ENCODE peak calls at places on chromosome 18, in six cellular contexts. R is CD8-positive, alpha-beta T cell; I is gastrocnemius medialis; P is right cardiac atrium; M is body of pancreas; Z is CD4-positive, alpha-beta memory T cell. L is an unnamed sample. For H3K9me3, the result is how much of the 10 kb centered on the place peaks cover.

GRCh38 chr18:73043231-73044000 is 175.6 kb upstream of the NETO1 start:
- DNase-seq in Z (no peak), P (no peak), M (no peak), R (no peak), I (no peak), L (no peak)

GRCh38 chr18:59343916-59344315 is 15.1 kb downstream of the LMAN1 start:
- DNase-seq in P (no peak), R (no peak), Z (no peak), M (no peak), I (no peak), L (no peak)

GRCh38 chr18:79855147-79855910 is 57.6 kb downstream of the KCNG2 start:
- DNase-seq in M (no peak), P (no peak), I (no peak), Z (no peak), R (peak), L (no peak)

GRCh38 chr18:60372598-60372997 is at the start of gene MC4R:
- DNase-seq in P (peak), I (no peak), M (no peak), R (no peak), Z (no peak), L (peak)

GRCh38 chr18:76874643-76875389 is 52.5 kb downstream of the ZNF236 start:
- DNase-seq in I (no peak), Z (peak), R (no peak), M (no peak), P (no peak), L (no peak)

GRCh38 chr18:79476031-79476917 is 80.5 kb downstream of the NFATC1 start:
- DNase-seq in Z (no peak), R (no peak), M (no peak), I (no peak), P (peak), L (no peak)

GRCh38 chr18:6546229-6546628 is 131.5 kb upstream of the L3MBTL4 start:
- DNase-seq in Z (no peak), M (peak), P (no peak), I (no peak), R (no peak), L (no peak)

GRCh38 chr18:58788971-58789797 is 75.5 kb upstream of the ZNF532 start:
- DNase-seq in P (peak), M (no peak), Z (no peak), I (no peak), R (no peak), L (no peak)

GRCh38 chr18:78127041-78127440 is 852.6 kb upstream of the SALL3 start:
- DNase-seq in R (no peak), M (no peak), P (no peak), Z (no peak), I (no peak), L (no peak)

GRCh38 chr18:78129260-78129659 is 850.4 kb upstream of the SALL3 start:
- DNase-seq in Z (no peak), I (no peak), P (no peak), R (no peak), M (no peak), L (no peak)

GRCh38 chr18:78125497-78125896 is 854.1 kb upstream of the SALL3 start:
- DNase-seq in Z (no peak), R (no peak), I (no peak), M (no peak), P (no peak), L (no peak)

GRCh38 chr18:78126106-78126505 is 853.5 kb upstream of the SALL3 start:
- DNase-seq in I (no peak), Z (no peak), R (no peak), P (no peak), M (no peak), L (no peak)

GRCh38 chr18:78128004-78128403 is 851.6 kb upstream of the SALL3 start:
- DNase-seq in M (no peak), P (no peak), Z (no peak), R (no peak), I (no peak), L (no peak)
- H3K9me3 ChIP-seq in M (under half), P (under half), Z (under half), R (under half), I (under half), L (half or more)

GRCh38 chr18:46336278-46337205 is 232.4 kb downstream of the HAUS1 start:
- DNase-seq in P (no peak), Z (no peak), R (no peak), M (no peak), I (no peak), L (no peak)

GRCh38 chr18:46338213-46338612 is 234.0 kb downstream of the HAUS1 start:
- DNase-seq in R (no peak), Z (no peak), P (no peak), M (no peak), I (no peak), L (no peak)

GRCh38 chr18:46340716-46341115 is 236.5 kb downstream of the HAUS1 start:
- DNase-seq in R (no peak), P (no peak), M (no peak), I (no peak), Z (no peak), L (no peak)

GRCh38 chr18:46337206-46337710 is 233.1 kb downstream of the HAUS1 start:
- DNase-seq in P (no peak), R (no peak), Z (no peak), I (no peak), M (no peak), L (no peak)

DNA sequence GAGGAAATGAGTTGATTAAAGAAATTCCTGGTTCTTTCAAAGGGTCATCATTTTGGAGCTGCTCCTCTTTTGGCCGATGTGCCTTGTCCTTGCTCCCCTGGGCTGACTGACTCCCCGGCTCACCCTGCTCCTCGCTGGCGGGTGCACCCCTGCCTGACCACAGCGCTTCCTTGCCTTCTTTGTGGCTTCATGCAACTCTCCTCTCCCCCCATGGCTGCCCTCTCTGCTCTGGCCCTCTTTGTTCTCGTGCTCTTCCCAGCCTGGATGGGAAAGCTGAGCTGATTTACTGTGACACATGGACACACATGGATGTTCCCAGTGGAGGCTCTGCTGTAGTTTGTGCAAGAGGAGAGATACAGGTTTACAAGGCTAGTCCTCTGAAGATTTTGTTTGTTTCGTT is 234.6 kb downstream of the HAUS1 start:
- DNase-seq in Z (no peak), I (no peak), R (no peak), P (no peak), M (no peak), L (no peak)
- H3K27ac ChIP-seq in Z (no peak), I (no peak), R (no peak), P (no peak), M (no peak), L (no peak)

DNA sequence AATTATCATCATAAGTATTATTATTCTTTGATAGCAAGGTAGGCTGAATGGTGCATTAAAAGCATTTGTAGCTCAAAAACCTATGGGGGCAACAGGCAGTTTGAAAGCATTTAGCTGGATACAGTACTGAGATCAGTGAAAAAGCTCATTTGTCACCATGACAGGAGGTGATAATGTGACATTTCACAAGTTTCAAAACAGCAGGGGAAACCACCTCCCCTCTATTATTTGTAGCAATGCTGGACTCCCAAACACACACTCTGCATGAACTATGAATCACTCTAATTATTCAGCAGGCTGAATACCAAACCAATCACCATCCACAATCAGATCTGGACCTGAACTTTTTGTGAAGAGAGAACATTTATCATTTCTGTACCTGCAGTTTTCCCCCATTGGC is 63.4 kb downstream of the MYO5B start:
- DNase-seq in Z (no peak), P (no peak), M (no peak), R (no peak), I (no peak), L (no peak)
- H3K9me3 ChIP-seq in Z (under half), P (under half), M (under half), R (under half), I (under half), L (under half)

DNA sequence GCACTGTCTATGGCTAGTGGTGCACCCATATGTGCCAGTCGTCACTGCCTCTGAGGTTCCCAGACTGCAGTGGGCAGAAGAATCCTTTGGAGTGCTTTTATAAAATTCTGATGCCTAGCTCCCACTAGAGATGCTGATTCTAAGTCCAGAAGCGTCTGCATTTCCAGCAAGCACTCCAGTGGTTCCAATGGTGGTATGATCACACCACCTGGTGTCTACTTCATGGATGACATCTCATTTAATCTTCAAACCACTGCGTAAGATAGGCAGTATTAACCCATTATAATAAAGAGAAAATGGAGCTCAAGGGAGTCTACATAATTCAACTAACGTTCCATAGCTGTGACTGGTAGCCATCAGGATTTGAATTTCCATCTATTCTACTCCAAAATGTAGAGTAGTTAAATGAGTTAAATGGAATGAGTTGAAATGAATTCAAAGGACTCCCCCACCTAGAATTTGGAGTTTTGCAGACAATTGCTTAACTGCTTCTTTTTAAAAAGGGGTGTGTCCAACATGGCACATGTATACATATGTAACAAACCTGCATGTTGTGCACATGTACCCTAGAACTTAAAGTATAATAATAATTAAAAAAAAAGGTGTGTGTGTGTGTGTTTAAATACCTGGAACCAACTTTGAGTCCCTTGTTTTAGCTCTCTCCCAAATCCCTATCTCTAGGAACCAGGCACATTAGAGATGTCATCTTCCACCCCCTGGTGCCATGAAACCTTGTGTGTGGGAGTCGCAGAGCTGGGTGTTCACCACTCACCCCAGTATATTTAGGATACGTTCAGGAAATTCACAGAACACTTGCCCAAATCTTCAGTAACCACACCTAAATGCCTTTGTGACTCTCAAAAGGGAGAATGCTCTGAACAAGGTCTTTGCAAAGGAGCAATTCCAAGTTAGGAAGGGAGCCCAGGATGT is 14.1 kb downstream of the LAMA3 start:
- DNase-seq in P (no peak), Z (peak), I (no peak), M (peak), R (no peak), L (peak)
- H3K27ac ChIP-seq in P (no peak), Z (no peak), I (no peak), M (no peak), R (no peak), L (no peak)

DNA sequence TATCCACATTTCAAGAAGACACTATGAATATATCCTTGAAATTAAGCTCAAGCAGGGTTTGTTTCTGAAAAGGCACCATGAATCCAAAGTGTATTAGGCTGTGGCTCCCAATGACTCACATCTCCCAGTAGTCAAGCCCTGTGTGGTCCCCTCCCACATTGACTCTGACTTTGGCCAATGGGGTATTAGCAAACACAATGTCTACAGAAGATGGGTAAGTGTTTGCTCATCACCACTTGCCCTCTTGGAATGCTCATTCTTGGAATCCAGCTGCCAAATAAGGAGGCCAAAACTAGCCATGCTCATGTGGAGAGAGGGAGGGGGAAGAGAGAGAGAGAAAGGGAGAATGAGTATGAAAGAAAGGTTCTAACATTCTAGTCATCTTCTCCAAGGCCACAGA is 490.0 kb downstream of the TXNL1 start:
- DNase-seq in I (no peak), P (no peak), R (no peak), M (no peak), Z (no peak), L (peak)
- H3K9me3 ChIP-seq in I (under half), P (under half), R (under half), M (under half), Z (under half), L (under half)

DNA sequence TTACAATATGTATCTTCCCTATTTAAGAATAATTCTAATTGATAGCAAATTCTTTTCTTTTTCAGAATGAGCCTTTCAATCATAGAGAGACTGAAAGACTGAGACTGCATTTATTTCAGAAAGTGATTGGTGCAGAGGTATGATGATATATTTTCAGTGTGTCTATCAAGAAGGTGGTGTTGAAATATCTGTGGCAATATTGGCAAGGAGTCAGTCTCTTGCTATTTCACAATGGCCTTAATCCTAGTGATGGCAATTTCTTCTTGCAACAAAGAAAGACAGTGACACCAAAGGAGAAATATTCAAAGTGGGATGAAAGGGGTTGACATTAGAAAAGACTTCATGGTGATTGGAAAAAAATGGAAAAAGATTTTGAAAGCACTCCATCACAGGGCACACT is 21.7 kb upstream of the ZBTB14 start:
- DNase-seq in P (no peak), M (no peak), I (no peak), R (no peak), Z (no peak), L (no peak)
- H3K27ac ChIP-seq in P (no peak), M (no peak), I (no peak), R (no peak), Z (no peak), L (no peak)

GRCh38 chr18:71324356-71324755 is 1035.5 kb downstream of the SOCS6 start:
- DNase-seq in R (no peak), P (no peak), Z (no peak), M (no peak), I (no peak), L (no peak)
- H3K9me3 ChIP-seq in R (under half), P (under half), Z (under half), M (under half), I (under half), L (under half)

GRCh38 chr18:37430346-37431076 is 135.1 kb downstream of the CELF4 start:
- DNase-seq in R (no peak), P (no peak), Z (no peak), M (no peak), I (no peak), L (no peak)

GRCh38 chr18:37424507-37424906 is 141.1 kb downstream of the CELF4 start:
- DNase-seq in Z (no peak), P (no peak), M (no peak), I (no peak), R (no peak), L (no peak)

GRCh38 chr18:37429768-37430167 is 135.8 kb downstream of the CELF4 start:
- DNase-seq in I (no peak), R (no peak), P (no peak), Z (no peak), M (no peak), L (no peak)

GRCh38 chr18:37425182-37425581 is 140.4 kb downstream of the CELF4 start:
- DNase-seq in P (no peak), Z (no peak), M (no peak), R (no peak), I (no peak), L (no peak)

DNA sequence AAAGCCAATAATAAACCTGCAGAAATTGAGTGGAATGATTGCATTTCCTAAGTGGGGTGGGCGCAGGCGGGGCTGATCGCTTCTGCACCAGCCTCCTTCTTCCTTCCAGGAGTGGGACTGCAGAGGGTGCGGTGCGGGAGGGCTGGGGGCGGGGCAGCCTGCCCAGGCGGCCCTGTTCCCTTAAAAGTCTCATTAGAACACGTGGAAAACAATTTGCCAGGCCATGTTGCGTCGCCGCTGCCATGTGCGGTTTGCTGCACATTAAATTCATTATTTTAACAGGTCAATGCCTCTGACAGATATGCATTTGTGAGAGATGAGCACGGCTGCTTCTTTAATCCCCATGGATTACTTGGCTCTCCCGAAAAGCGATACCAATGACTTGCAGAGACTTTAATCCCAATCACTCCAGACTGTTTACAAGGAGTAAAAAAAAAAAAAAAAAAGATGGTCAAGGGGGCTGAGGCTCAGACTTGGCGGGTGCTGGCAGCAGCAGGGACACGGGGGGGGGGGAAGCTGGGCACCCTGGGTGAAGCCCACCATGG is 139.0 kb downstream of the CELF4 start:
- DNase-seq in I (no peak), P (no peak), Z (no peak), R (no peak), M (no peak), L (no peak)
- H3K27ac ChIP-seq in I (no peak), P (no peak), Z (no peak), R (no peak), M (no peak), L (no peak)